ENCODE peak calls at places on chromosome 19, in five cellular contexts. B is heart right ventricle, E is esophagus squamous epithelium, U is coronary artery, Z is BJ. M is an unnamed sample.

GRCh38 chr19:13920940-13921744 is 15.1 kb downstream of the CC2D1A start:
- DNase-seq in U (no peak), Z (no peak), E (no peak), B (no peak), M (no peak)

GRCh38 chr19:16537111-16537510 is 5.1 kb downstream of the CHERP start:
- DNase-seq in E (no peak), Z (no peak), B (no peak), U (no peak), M (no peak)

GRCh38 chr19:9061879-9062278 is 25.0 kb upstream of the OR1M1 start:
- DNase-seq in Z (no peak), E (no peak), B (no peak), U (no peak), M (no peak)

GRCh38 chr19:30229524-30230174 is 142.5 kb upstream of the ZNF536 start:
- DNase-seq in U (no peak), B (no peak), Z (no peak), E (no peak), M (no peak)

GRCh38 chr19:46704379-46705076 is 12.4 kb downstream of the PRKD2 start:
- DNase-seq in U (no peak), E (no peak), Z (no peak), B (peak; percentile 86), M (no peak)

GRCh38 chr19:1585243-1585580 is 7.5 kb downstream of the MBD3 start:
- DNase-seq in U (no peak), B (no peak), E (no peak), Z (no peak), M (no peak)

GRCh38 chr19:18208098-18208951 is 4.5 kb upstream of the RAB3A start:
- DNase-seq in Z (peak; percentile 48), E (no peak), B (peak; percentile 54), U (no peak), M (peak; percentile 64)

GRCh38 chr19:32671883-32672282 is 3.1 kb downstream of the ANKRD27 start:
- DNase-seq in U (no peak), B (no peak), E (no peak), Z (no peak), M (no peak)

GRCh38 chr19:17484520-17485180 is 14.3 kb downstream of the SLC27A1 start:
- DNase-seq in B (no peak), E (no peak), Z (no peak), U (no peak), M (no peak)

GRCh38 chr19:17305517-17306284 is at the start of gene MRPL34:
- DNase-seq in B (peak; percentile 93), Z (peak; percentile 94), E (peak; percentile 95), U (peak; percentile 97), M (peak; percentile 96)

GRCh38 chr19:16095071-16095571 is 16.6 kb upstream of the RAB8A start:
- DNase-seq in U (no peak), B (peak; percentile 29), E (no peak), Z (no peak), M (no peak)

GRCh38 chr19:17097593-17098126 is 22.1 kb downstream of the MYO9B start:
- DNase-seq in U (no peak), B (no peak), E (no peak), Z (no peak), M (no peak)

GRCh38 chr19:17648097-17648660 is 40.0 kb downstream of the UNC13A start:
- DNase-seq in E (no peak), U (no peak), Z (no peak), B (no peak), M (no peak)

GRCh38 chr19:40303765-40304164 is 18.6 kb upstream of the AKT2 start:
- DNase-seq in Z (no peak), U (no peak), B (no peak), E (no peak), M (no peak)

GRCh38 chr19:43700368-43701015 is 15.4 kb upstream of the IRGC start:
- DNase-seq in E (no peak), Z (peak; percentile 26), B (peak; percentile 30), U (no peak), M (peak; percentile 45)

GRCh38 chr19:34475026-34475974 is 6.3 kb upstream of the WTIP start:
- DNase-seq in Z (peak; percentile 67), B (no peak), U (no peak), E (no peak), M (peak; percentile 76)

GRCh38 chr19:29524201-29524911 is 1.4 kb upstream of the VSTM2B start:
- DNase-seq in B (no peak), U (no peak), Z (no peak), E (no peak), M (no peak)

GRCh38 chr19:6439743-6440142 is 6.2 kb upstream of the SLC25A41 start:
- DNase-seq in Z (no peak), U (no peak), E (no peak), B (no peak), M (no peak)

GRCh38 chr19:497476-497860 is 1.2 kb downstream of the MADCAM1 start:
- DNase-seq in Z (no peak), U (no peak), E (no peak), B (no peak), M (no peak)

GRCh38 chr19:34253711-34254551 is 423 bp upstream of the GARRE1 start:
- DNase-seq in B (peak; percentile 88), E (peak; percentile 32), Z (no peak), U (peak; percentile 83), M (no peak)

GRCh38 chr19:45591004-45591637 is 6.5 kb upstream of the OPA3 start:
- DNase-seq in E (no peak), B (no peak), U (no peak), Z (no peak), M (no peak)

GRCh38 chr19:55696301-55697068 is 21.5 kb downstream of the EPN1 start:
- DNase-seq in U (no peak), B (no peak), E (no peak), Z (no peak), M (no peak)

GRCh38 chr19:45423033-45423588 is 606 bp downstream of the ERCC1 start:
- DNase-seq in B (no peak), U (no peak), E (no peak), Z (no peak), M (no peak)

GRCh38 chr19:6947745-6948144 is 60.4 kb downstream of the ADGRE1 start:
- DNase-seq in Z (no peak), U (no peak), B (no peak), E (no peak), M (peak; percentile 16)

GRCh38 chr19:46786236-46787039 is 2.0 kb downstream of the SLC1A5 start:
- DNase-seq in U (peak; percentile 90), E (no peak), Z (peak; percentile 67), B (peak; percentile 59), M (peak; percentile 68)

GRCh38 chr19:16779539-16780163 is 49.5 kb upstream of the SIN3B start:
- DNase-seq in Z (no peak), E (no peak), B (no peak), U (no peak), M (no peak)

GRCh38 chr19:51690359-51691121 is 2.6 kb upstream of the SPACA6 start:
- DNase-seq in B (peak; percentile 78), U (peak; percentile 86), E (no peak), Z (no peak), M (no peak)

GRCh38 chr19:21593008-21593427 is 87.6 kb downstream of the ZNF429 start:
- DNase-seq in Z (no peak), B (no peak), U (no peak), E (no peak), M (no peak)

GRCh38 chr19:33280351-33280921 is 21.9 kb downstream of the CEBPA start:
- DNase-seq in U (no peak), B (no peak), Z (no peak), E (no peak), M (no peak)

GRCh38 chr19:48806818-48807589 is 3.8 kb downstream of the BCAT2 start:
- DNase-seq in Z (no peak), E (no peak), U (no peak), B (no peak), M (no peak)

GRCh38 chr19:35742121-35742724 is at the start of gene IGFLR1:
- DNase-seq in B (no peak), Z (no peak), U (no peak), E (no peak), M (no peak)

GRCh38 chr19:39731685-39732084 is 6.1 kb downstream of the CLC start:
- DNase-seq in Z (no peak), E (no peak), U (no peak), B (no peak), M (no peak)

GRCh38 chr19:34480491-34480890 is 1.1 kb upstream of the WTIP start:
- DNase-seq in B (no peak), Z (no peak), U (no peak), E (no peak), M (no peak)

DNA sequence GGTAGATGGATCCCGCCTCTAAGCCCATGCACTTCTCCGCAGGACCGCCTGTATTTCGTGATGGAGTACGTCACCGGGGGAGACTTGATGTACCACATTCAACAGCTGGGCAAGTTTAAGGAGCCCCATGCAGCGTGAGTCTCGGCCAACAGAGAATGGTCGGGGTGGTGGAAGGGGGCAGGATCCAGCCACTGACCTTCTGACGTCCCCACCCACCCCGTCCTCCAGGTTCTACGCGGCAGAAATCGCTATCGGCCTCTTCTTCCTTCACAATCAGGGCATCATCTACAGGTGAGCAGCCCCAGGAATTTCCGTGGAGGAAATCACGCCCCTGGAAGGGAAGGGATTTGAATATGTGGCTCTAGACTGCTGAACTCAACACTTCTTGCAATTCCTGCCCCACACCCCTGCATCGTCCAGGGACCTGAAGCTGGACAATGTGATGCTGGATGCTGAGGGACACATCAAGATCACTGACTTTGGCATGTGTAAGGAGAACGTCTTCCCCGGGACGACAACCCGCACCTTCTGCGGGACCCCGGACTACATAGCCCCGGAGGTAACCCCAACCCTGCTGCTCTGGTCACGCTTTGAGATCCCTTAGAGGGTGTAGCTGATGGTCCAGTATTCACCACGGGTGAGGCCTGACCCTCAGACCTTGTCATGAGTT is 8.8 kb upstream of the CACNG7 start:
- DNase-seq in U (no peak), B (no peak), E (no peak), Z (no peak), M (no peak)
- H3K4me3 ChIP-seq in U (no peak overlapping the region), B (no peak overlapping the region), E (no peak overlapping the region), Z (no peak overlapping the region), M (no peak overlapping the region)

GRCh38 chr19:49812997-49813861 is at the start of gene FUZ:
- DNase-seq in B (peak; percentile 94), U (peak; percentile 98), Z (peak; percentile 94), E (peak; percentile 85), M (peak; percentile 94)
- TF ChIP-seq CTCF in B (peak; percentile 60), U (no peak), Z (peak; percentile 40), E (peak; percentile 27), M (peak; percentile 35)

GRCh38 chr19:4061683-4062575 is 4.8 kb downstream of the ZBTB7A start:
- DNase-seq in Z (no peak), B (no peak), U (peak; percentile 75), E (no peak), M (no peak)
- H3K4me3 ChIP-seq in Z (peak overlapping the region; percentile 31), B (peak overlapping the region; percentile 91), U (peak overlapping the region; percentile 100), E (peak overlapping the region; percentile 100), M (peak overlapping the region; percentile 3)

GRCh38 chr19:11987405-11988231 is 22.8 kb downstream of the ZNF763 start:
- DNase-seq in E (peak; percentile 79), B (peak; percentile 96), Z (peak; percentile 60), U (peak; percentile 96), M (peak; percentile 61)

GRCh38 chr19:11986754-11987153 is 21.9 kb downstream of the ZNF763 start:
- DNase-seq in Z (no peak), B (no peak), U (no peak), E (no peak), M (no peak)

GRCh38 chr19:11984986-11985385 is 20.1 kb downstream of the ZNF763 start:
- DNase-seq in U (no peak), E (no peak), Z (no peak), B (no peak), M (no peak)

DNA sequence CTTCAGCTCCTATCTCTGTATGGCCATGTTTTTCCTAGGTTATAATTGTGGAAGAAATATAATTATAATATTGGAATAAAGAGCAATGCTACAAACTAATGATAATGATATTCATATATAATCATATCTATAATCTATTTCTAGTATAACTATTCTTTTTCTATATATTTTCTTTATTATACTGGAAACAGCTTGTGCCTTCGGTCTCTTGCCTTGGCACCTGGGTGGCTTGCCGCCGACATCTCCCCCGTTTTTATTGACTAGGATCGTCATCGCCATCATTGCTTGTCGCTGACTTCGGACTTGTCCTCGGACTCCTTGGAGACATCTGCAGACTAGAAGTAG is 24.2 kb downstream of the ZNF763 start:
- DNase-seq in U (no peak), B (no peak), Z (no peak), E (no peak), M (no peak)
- TF ChIP-seq CTCF in U (no peak), B (no peak), Z (no peak), E (no peak), M (no peak)

M was measured in AG09309.